ENCODE peak calls at places on chromosomes 11 and 22, in six cellular contexts. Z, T, N, A, D and L are unnamed samples.

GRCh38 chr11:124441081-124441480 is 4.4 kb downstream of the OR8B8 start:
- DNase-seq in Z (no peak), T (no peak), N (no peak), A (no peak), D (no peak), L (no peak)

GRCh38 chr22:31313366-31314147 is 21.3 kb upstream of the PIK3IP1 start:
- DNase-seq in Z (peak), T (peak), N (peak), A (peak), D (peak), L (peak)

GRCh38 chr11:36363361-36364272 is 67.5 kb downstream of the PRR5L start:
- DNase-seq in Z (no peak), T (peak), N (no peak), A (peak), D (no peak), L (no peak)

GRCh38 chr22:47048123-47049077 is 285.9 kb downstream of the TBC1D22A start:
- DNase-seq in Z (no peak), T (no peak), N (peak), A (no peak), D (peak), L (no peak)

GRCh38 chr11:111582881-111583280 is 19.4 kb upstream of the SIK2 start:
- DNase-seq in Z (no peak), T (no peak), N (no peak), A (no peak), D (no peak), L (no peak)

GRCh38 chr11:121071456-121072236 is 29.4 kb upstream of the TECTA start:
- DNase-seq in Z (no peak), T (peak), N (no peak), A (no peak), D (no peak), L (no peak)

GRCh38 chr11:89583580-89583979 is 92.4 kb upstream of the NOX4 start:
- DNase-seq in Z (no peak), T (no peak), N (no peak), A (no peak), D (no peak), L (no peak)

GRCh38 chr22:23061471-23062280 is 8.6 kb upstream of the GNAZ start:
- DNase-seq in Z (no peak), T (no peak), N (peak), A (peak), D (peak), L (peak)

GRCh38 chr11:63629426-63629825 is 15.2 kb upstream of the PLAAT3 start:
- DNase-seq in Z (no peak), T (no peak), N (no peak), A (no peak), D (no peak), L (no peak)

GRCh38 chr22:46636221-46637002 is 16.2 kb downstream of the GRAMD4 start:
- DNase-seq in Z (no peak), T (peak), N (peak), A (no peak), D (no peak), L (no peak)

GRCh38 chr22:26169312-26170111 is at the start of gene SEZ6L:
- DNase-seq in Z (peak), T (peak), N (peak), A (no peak), D (no peak), L (no peak)

GRCh38 chr22:41028841-41029240 is 63.6 kb upstream of the EP300 start:
- DNase-seq in Z (no peak), T (no peak), N (no peak), A (no peak), D (no peak), L (no peak)

GRCh38 chr11:15139958-15140659 is 25.4 kb downstream of the INSC start:
- DNase-seq in Z (no peak), T (no peak), N (no peak), A (no peak), D (no peak), L (no peak)

GRCh38 chr11:43316451-43316850 is 4.7 kb downstream of the API5 start:
- DNase-seq in Z (no peak), T (no peak), N (no peak), A (no peak), D (no peak), L (no peak)

GRCh38 chr11:112172362-112172994 is 2.8 kb upstream of the BCO2 start:
- DNase-seq in Z (no peak), T (no peak), N (no peak), A (no peak), D (no peak), L (no peak)

GRCh38 chr11:28837599-28837998 is 729.4 kb downstream of the METTL15 start:
- DNase-seq in Z (no peak), T (no peak), N (no peak), A (no peak), D (no peak), L (no peak)

GRCh38 chr11:13007702-13008435 is 1.2 kb upstream of the RASSF10 start:
- DNase-seq in Z (no peak), T (no peak), N (no peak), A (no peak), D (no peak), L (no peak)

GRCh38 chr11:13009921-13010736 is 1.0 kb downstream of the RASSF10 start:
- DNase-seq in Z (no peak), T (peak), N (peak), A (no peak), D (peak), L (no peak)

GRCh38 chr11:13010737-13011342 is 1.7 kb downstream of the RASSF10 start:
- DNase-seq in Z (no peak), T (peak), N (no peak), A (no peak), D (peak), L (no peak)

GRCh38 chr11:13008625-13009475 is at the start of gene RASSF10:
- DNase-seq in Z (no peak), T (peak), N (peak), A (no peak), D (peak), L (peak)

GRCh38 chr11:13009476-13009920 is 382 bp downstream of the RASSF10 start:
- DNase-seq in Z (no peak), T (no peak), N (no peak), A (no peak), D (no peak), L (no peak)
- H3K4me3 ChIP-seq in Z (peak), T (peak), N (peak), A (no peak), D (peak), L (peak)

GRCh38 chr22:37731804-37732471 is 35.1 kb downstream of the TRIOBP start:
- DNase-seq in Z (no peak), T (no peak), N (no peak), A (peak), D (no peak), L (no peak)
- TF ChIP-seq CTCF in Z (no peak), T (no peak), N (no peak), A (peak), D (peak), L (no peak)

GRCh38 chr22:44330188-44330726 is 17.5 kb upstream of the SHISAL1 start:
- DNase-seq in Z (no peak), T (no peak), N (no peak), A (peak), D (no peak), L (no peak)
- H3K4me3 ChIP-seq in Z (no peak), T (peak), N (peak), A (peak), D (peak), L (no peak)

GRCh38 chr11:116927163-116927772 is 89.8 kb upstream of the APOA1 start:
- DNase-seq in Z (no peak), T (no peak), N (no peak), A (peak), D (no peak), L (no peak)
- TF ChIP-seq CTCF in Z (no peak), T (peak), N (peak), A (peak), D (peak), L (no peak)

GRCh38 chr22:20957118-20957690 is 9.9 kb upstream of the AIFM3 start:
- DNase-seq in Z (no peak), T (peak), N (no peak), A (no peak), D (peak), L (no peak)
- H3K4me3 ChIP-seq in Z (peak), T (peak), N (peak), A (no peak), D (peak), L (peak)

GRCh38 chr11:7077101-7077500 is 11.7 kb upstream of the RBMXL2 start:
- DNase-seq in Z (no peak), T (peak), N (no peak), A (no peak), D (no peak), L (no peak)

GRCh38 chr11:7080900-7081299 is 7.9 kb upstream of the RBMXL2 start:
- DNase-seq in Z (no peak), T (no peak), N (no peak), A (no peak), D (no peak), L (no peak)

GRCh38 chr11:7081441-7081840 is 7.4 kb upstream of the RBMXL2 start:
- DNase-seq in Z (no peak), T (no peak), N (no peak), A (no peak), D (no peak), L (no peak)

DNA sequence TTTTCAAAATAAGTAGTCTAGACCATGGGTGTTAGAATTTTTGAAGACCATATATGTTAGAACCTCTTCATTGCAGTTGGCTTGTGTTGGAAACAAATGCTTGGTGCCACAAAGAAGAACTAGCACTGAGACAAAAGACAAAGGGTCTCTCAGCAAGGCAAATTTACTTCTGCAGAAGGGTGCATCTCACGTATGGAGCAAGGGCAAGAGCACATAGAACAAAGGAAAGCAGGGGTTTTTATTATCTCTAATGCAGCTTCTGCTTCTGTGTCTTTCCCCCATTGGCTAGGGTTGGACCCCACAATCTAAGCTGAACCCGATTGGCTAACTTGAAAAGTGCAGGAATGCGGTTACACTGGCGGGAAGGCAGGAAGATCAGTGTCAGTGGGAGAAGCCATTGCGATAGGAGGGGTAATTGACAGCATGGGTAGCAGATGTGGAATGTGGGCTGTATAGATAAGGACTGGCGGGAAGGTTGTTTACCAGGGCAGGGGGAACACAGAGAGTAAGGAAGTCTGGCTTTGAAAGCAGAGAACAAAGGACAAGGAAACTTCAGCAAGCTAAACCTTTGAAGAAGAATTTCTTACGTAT is 9.2 kb upstream of the RBMXL2 start:
- DNase-seq in Z (no peak), T (peak), N (no peak), A (no peak), D (no peak), L (no peak)
- TF ChIP-seq CTCF in Z (no peak), T (no peak), N (no peak), A (no peak), D (no peak), L (no peak)

GRCh38 chr11:71285111-71285510 is 32.7 kb upstream of the SHANK2 start:
- DNase-seq in Z (peak), T (no peak), N (no peak), A (no peak), D (no peak), L (peak)
- H3K4me3 ChIP-seq in Z (no peak), T (no peak), N (no peak), A (no peak), D (no peak), L (no peak)

DNA sequence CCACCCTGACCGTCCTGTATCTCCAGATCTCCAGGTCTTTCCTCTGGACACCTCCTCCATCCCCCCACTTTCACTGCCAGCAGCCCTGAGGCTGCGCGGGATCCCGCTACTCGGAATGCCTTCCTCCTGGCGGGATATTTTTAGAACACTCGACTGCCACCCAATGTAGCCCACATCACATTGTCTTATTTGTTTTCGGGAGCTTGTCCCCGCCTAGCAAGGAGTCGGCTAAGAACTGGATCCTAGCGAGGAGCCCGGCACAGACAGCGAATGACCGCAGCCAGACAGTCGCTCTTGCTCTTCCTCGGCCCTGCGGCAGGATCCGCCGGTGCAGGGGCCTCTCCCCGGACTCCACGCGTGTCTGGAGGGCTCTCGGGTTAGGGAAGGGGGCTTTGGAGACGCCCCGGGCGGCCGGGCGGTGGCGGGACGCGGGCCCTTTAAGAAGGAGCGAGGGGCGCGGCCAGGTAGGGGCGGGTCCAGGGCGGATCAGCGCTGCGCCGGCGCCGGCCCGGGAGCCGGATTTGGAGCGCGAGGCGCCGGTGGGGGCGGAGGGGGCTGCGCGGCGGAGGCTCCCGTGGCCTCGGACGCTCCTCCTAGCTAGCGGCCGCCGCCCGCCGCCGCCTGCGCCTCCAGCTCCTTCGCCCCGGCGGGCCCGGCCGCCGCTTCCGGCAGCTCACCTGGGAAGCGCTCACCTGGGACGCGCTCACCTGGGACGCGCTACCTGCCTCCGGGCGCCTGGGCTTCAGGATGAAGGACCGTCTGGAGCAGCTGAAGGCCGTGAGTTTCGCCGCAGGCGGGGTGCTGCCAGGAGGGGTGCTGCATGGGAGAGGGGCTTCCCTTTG is at the start of gene STX3:
- DNase-seq in Z (peak), T (peak), N (peak), A (peak), D (peak), L (peak)
- TF ChIP-seq CTCF in Z (no peak), T (no peak), N (no peak), A (no peak), D (peak), L (no peak)

GRCh38 chr11:134581121-134581626 is 169.1 kb upstream of the B3GAT1 start:
- DNase-seq in Z (no peak), T (no peak), N (no peak), A (no peak), D (no peak), L (no peak)
- H3K4me3 ChIP-seq in Z (no peak), T (no peak), N (no peak), A (no peak), D (no peak), L (no peak)

DNA sequence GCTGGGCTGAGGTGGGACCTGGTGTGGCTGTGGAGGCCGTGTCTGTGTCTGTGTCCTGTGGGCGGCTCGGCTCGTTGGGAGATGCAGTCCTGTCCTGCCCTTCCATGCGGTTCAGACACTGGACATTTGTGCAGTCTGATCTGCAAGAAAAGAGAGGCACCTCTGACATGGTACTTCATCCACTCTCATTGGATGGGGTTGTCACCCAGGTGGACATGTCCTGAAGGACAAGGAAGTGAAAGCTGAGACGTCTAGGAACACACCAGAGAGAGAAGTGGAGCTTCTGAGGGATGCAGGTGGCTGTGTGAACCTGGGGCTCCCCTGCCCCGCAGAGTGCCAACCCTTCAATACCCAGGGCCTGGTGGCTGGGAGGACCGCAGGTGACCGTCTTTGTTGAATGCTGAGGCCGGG is 18.4 kb downstream of the TBX1 start:
- DNase-seq in Z (no peak), T (no peak), N (no peak), A (peak), D (no peak), L (no peak)
- TF ChIP-seq CTCF in Z (no peak), T (no peak), N (no peak), A (no peak), D (no peak), L (no peak)